ENCODE peak calls at places on chromosome 6, in seven cellular contexts. R is EH; P is GM13977; C is non-pigmented ciliary epithelial cell; J is activated T-helper 1 cell treated with anti-CD3 and anti-CD28 coated beads, Interleukin-2, amount 50 U/mL, for 16 hours; T is HL-60; I is activated CD8-positive, alpha-beta T cell treated with anti-CD3 and anti-CD28 coated beads, Interleukin-2, amount 10 ng/mL, durations not matched to agents 7 days and 5 days. Z is an unnamed sample.

GRCh38 chr6:45084257-45084656 is 243.9 kb upstream of the RUNX2 start:
- DNase-seq in R (peak; percentile 48), P (no peak), C (no peak), J (no peak), T (no peak), I (no peak), Z (no peak)

GRCh38 chr6:1325471-1326309 is 13.8 kb downstream of the FOXQ1 start:
- DNase-seq in R (peak; percentile 99), P (no peak), C (peak; percentile 79), J (no peak), T (no peak), I (no peak), Z (no peak)

GRCh38 chr6:161066511-161066910 is 74.9 kb downstream of the MAP3K4 start:
- DNase-seq in R (peak; percentile 13), P (no peak), C (no peak), J (no peak), T (no peak), I (no peak), Z (no peak)

GRCh38 chr6:134647861-134648260 is 302.0 kb downstream of the ALDH8A1 start:
- DNase-seq in R (peak; percentile 76), P (no peak), C (peak; percentile 31), J (no peak), T (no peak), I (no peak), Z (no peak)

GRCh38 chr6:21707527-21707926 is 114.0 kb downstream of the SOX4 start:
- DNase-seq in R (no peak), P (no peak), C (no peak), J (no peak), T (no peak), I (no peak), Z (no peak)

GRCh38 chr6:168941036-168941435 is 312.6 kb downstream of the THBS2 start:
- DNase-seq in R (peak; percentile 12), P (no peak), C (no peak), J (no peak), T (no peak), I (no peak), Z (no peak)

GRCh38 chr6:46510656-46511055 is 19.4 kb upstream of the RCAN2 start:
- DNase-seq in R (peak; percentile 19), P (no peak), C (peak; percentile 63), J (no peak), T (no peak), I (no peak), Z (no peak)

GRCh38 chr6:169545956-169546355 is 155.9 kb downstream of the WDR27 start:
- DNase-seq in R (peak; percentile 52), P (no peak), C (no peak), J (no peak), T (no peak), I (no peak), Z (no peak)

GRCh38 chr6:25354078-25354940 is 75.1 kb downstream of the CARMIL1 start:
- DNase-seq in R (peak; percentile 74), P (no peak), C (no peak), J (no peak), T (no peak), I (no peak), Z (no peak)

GRCh38 chr6:56637640-56638039 is 5.0 kb downstream of the DST start:
- DNase-seq in R (peak; percentile 81), P (peak; percentile 30), C (peak; percentile 35), J (no peak), T (no peak), I (no peak), Z (peak; percentile 18)

GRCh38 chr6:161273752-161274487 is at the start of gene AGPAT4:
- DNase-seq in R (peak; percentile 97), P (peak; percentile 92), C (peak; percentile 96), J (peak; percentile 25), T (peak; percentile 70), I (peak; percentile 83), Z (peak; percentile 89)

GRCh38 chr6:73652637-73653570 is 888 bp downstream of the SLC17A5 start:
- DNase-seq in R (peak; percentile 67), P (peak; percentile 81), C (no peak), J (peak; percentile 45), T (peak; percentile 49), I (peak; percentile 82), Z (peak; percentile 73)